ENCODE peak calls at places on chromosomes 1 and 21, in nine cellular contexts. F is ovary, X is A549, C is gastrocnemius medialis, B is GM12892, G is IMR-90, R is esophagus squamous epithelium, D is adrenal gland, U is GM12891. L is an unnamed sample.

GRCh38 chr1:94646151-94646643 is 104.6 kb upstream of the F3 start:
- DNase-seq in D (no peak), G (peak), X (no peak), C (no peak), F (no peak), R (no peak), U (no peak), B (no peak), L (no peak)

GRCh38 chr1:71641013-71641412 is 560.2 kb upstream of the ZRANB2 start:
- DNase-seq in R (no peak), B (no peak), X (no peak), U (no peak), F (no peak), C (no peak), G (no peak), D (no peak), L (no peak)

GRCh38 chr1:51989582-51990477 is 670 bp downstream of the RAB3B start:
- DNase-seq in U (no peak), G (no peak), R (no peak), B (no peak), F (no peak), D (no peak), C (no peak), X (no peak), L (no peak)

GRCh38 chr21:33299181-33299752 is 25.5 kb upstream of the IFNAR1 start:
- DNase-seq in F (no peak), C (no peak), D (no peak), B (peak), R (no peak), U (peak), X (no peak), G (no peak), L (no peak)

GRCh38 chr1:60146884-60147283 is 73.3 kb upstream of the C1orf87 start:
- DNase-seq in X (no peak), R (no peak), G (no peak), F (no peak), U (no peak), D (no peak), B (no peak), C (no peak), L (no peak)

GRCh38 chr1:25608488-25609178 is 8.0 kb upstream of the MAN1C1 start:
- DNase-seq in D (peak), C (peak), B (peak), U (peak), X (peak), R (no peak), F (peak), G (peak), L (no peak)

GRCh38 chr1:103108525-103109150 is 316 bp upstream of the COL11A1 start:
- DNase-seq in X (peak), B (no peak), D (peak), F (no peak), C (no peak), R (no peak), U (no peak), G (no peak), L (no peak)

GRCh38 chr1:225378880-225379279 is 49.0 kb downstream of the LBR start:
- DNase-seq in B (no peak), X (peak), G (peak), U (no peak), R (no peak), C (no peak), D (no peak), F (no peak), L (no peak)

GRCh38 chr1:225652726-225653462 is at the start of gene ENAH:
- DNase-seq in X (peak), B (peak), U (peak), G (peak), C (peak), F (peak), R (no peak), D (peak), L (peak)

GRCh38 chr1:227437495-227438008 is 119.3 kb upstream of the CDC42BPA start:
- DNase-seq in R (no peak), C (no peak), D (no peak), G (peak), X (peak), U (no peak), F (no peak), B (no peak), L (peak)

GRCh38 chr1:61352845-61353435 is 270.6 kb downstream of the NFIA start:
- DNase-seq in U (no peak), F (no peak), D (no peak), G (no peak), C (no peak), B (no peak), X (no peak), R (no peak), L (no peak)

GRCh38 chr1:154760469-154760933 is 109.6 kb downstream of the KCNN3 start:
- DNase-seq in B (peak), C (no peak), D (no peak), G (no peak), R (no peak), X (peak), U (peak), F (peak), L (peak)

GRCh38 chr1:200037904-200038644 is 10.6 kb downstream of the NR5A2 start:
- DNase-seq in X (no peak), B (no peak), C (no peak), F (no peak), D (no peak), G (no peak), R (no peak), U (no peak), L (no peak)

GRCh38 chr1:171081220-171081993 is 9.3 kb upstream of the FMO3 start:
- DNase-seq in B (no peak), R (no peak), U (no peak), G (peak), C (no peak), D (no peak), F (no peak), X (peak), L (no peak)

GRCh38 chr1:1543706-1544099 is 3.3 kb upstream of the TMEM240 start:
- DNase-seq in U (no peak), R (no peak), B (no peak), G (no peak), D (peak), C (peak), F (no peak), X (no peak), L (no peak)

GRCh38 chr1:85174492-85174891 is 26.3 kb downstream of the SYDE2 start:
- DNase-seq in G (peak), R (no peak), B (no peak), C (no peak), F (no peak), D (no peak), X (no peak), U (no peak), L (no peak)

GRCh38 chr1:182721525-182721924 is 37.1 kb upstream of the RGS8 start:
- DNase-seq in G (no peak), R (no peak), U (no peak), B (no peak), F (no peak), X (no peak), C (no peak), D (no peak), L (no peak)

GRCh38 chr21:26814374-26814773 is 30.8 kb downstream of the ADAMTS1 start:
- DNase-seq in X (no peak), C (no peak), D (no peak), G (peak), U (no peak), B (no peak), F (no peak), R (no peak), L (no peak)

GRCh38 chr1:182633657-182634281 is 29.6 kb upstream of the RGS16 start:
- DNase-seq in G (no peak), D (no peak), X (no peak), F (no peak), U (no peak), B (no peak), C (no peak), R (no peak), L (no peak)

GRCh38 chr1:161838362-161838761 is 72.2 kb downstream of the ATF6 start:
- DNase-seq in U (no peak), D (peak), C (peak), G (no peak), F (peak), B (no peak), X (no peak), R (no peak), L (no peak)

GRCh38 chr1:201516511-201517127 is 9.7 kb upstream of the CSRP1 start:
- DNase-seq in C (no peak), G (no peak), F (no peak), X (no peak), R (no peak), U (no peak), D (no peak), B (no peak), L (no peak)

GRCh38 chr1:40622936-40623629 is 42.4 kb downstream of the RIMS3 start:
- DNase-seq in R (no peak), C (no peak), X (no peak), D (no peak), F (no peak), B (no peak), U (no peak), G (no peak), L (no peak)

GRCh38 chr1:155979525-155980343 is 1.4 kb upstream of the ARHGEF2 start:
- DNase-seq in C (peak), D (no peak), G (no peak), U (no peak), X (no peak), B (no peak), R (no peak), F (no peak), L (peak)

GRCh38 chr21:39141502-39141901 is 41.7 kb downstream of the PSMG1 start:
- DNase-seq in C (no peak), F (no peak), R (no peak), D (no peak), B (no peak), G (peak), X (no peak), U (no peak), L (no peak)

GRCh38 chr21:39132248-39132647 is 51.0 kb downstream of the PSMG1 start:
- DNase-seq in G (peak), U (no peak), X (no peak), B (no peak), D (no peak), C (no peak), F (no peak), R (no peak), L (no peak)

GRCh38 chr21:39134288-39134810 is 48.9 kb downstream of the PSMG1 start:
- DNase-seq in C (no peak), G (no peak), U (no peak), F (no peak), D (no peak), B (no peak), X (no peak), R (no peak), L (no peak)

GRCh38 chr21:39136711-39137110 is 46.5 kb downstream of the PSMG1 start:
- DNase-seq in C (no peak), F (no peak), B (no peak), R (no peak), U (no peak), G (peak), X (no peak), D (no peak), L (no peak)

DNA sequence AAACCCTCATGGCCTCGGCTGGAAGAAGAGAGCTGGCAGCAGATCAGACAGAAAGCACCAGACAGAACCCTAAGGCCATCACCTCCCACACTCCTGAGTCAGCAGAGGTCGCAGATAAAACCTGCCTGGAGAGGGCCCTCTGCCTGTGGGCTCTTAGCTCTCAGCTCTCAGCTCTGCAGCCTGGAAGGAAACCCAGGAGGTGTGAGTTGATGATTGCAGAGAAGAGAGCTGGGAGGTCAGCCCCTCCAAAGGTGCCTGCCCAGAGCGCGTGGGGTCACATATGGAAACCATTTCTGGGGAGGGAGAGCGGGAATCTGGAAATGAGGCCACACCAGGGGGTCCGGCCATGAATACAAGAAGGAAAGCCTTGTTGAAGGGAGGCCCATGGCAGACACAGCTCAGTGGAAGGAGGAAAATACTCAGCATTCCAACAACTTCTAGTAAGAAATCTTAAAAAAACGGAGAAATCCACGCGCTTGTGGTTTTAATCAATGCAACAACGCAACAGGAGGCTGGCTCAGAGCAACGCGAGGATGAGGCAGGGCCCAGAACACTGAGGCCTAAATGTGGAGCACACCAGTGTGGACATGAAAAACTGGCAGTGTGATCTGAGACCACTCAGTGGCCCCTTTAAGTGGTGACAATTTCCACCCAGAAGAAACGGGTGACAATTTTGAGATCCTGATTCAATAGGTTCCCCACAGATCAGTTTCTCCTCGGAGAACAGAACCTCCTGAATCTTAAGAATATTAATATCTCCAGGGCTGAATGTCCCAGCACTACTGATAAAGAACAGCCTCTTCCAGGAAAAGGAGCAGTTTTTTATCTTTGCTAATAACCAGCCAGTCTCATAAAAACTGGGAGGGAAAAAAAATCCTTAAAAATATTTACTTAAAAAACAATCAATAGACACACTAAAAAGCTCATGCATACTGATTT is 45.7 kb downstream of the PSMG1 start:
- DNase-seq in U (no peak), F (no peak), D (peak), C (no peak), R (no peak), B (no peak), G (peak), X (peak), L (peak)
- TF ChIP-seq POLR2A in U (no peak), F (no peak), D (no peak), C (no peak), R (no peak), B (no peak), G (no peak), X (no peak), L (no peak)

DNA sequence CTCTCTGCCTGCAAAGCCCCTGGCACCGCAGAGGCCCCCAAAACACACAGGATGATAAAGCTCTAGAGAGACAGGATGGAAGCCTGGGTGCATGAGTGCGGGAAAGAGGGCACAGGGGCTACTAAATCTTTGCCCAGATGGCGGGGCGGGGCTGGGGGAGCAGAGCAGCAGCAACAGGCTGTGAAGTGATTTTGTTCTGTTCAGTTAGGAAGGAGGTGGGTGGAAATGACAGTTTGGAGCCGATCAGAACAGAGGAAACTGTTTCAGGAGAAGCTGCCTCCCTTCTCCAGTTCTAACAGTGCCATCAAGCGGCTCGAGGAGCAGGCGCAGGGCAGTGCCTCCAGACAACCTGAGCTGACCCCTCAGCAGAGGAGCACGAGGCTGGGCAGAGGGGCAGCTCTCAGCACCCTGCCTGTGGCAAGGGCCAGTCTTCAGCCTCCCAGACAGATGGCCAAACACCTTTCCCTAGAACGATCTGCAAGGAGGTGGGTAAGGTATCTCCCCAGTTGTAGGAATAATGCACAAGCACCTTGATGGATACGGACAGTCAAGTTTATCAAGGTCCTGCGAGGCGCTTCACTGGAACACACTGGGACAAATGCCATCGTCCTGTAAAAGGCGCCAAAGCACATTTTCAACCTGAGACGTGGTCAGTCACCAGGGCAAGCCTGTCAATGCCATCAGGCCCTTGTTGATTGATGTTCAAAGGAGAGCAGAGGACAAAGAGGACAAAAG is 44.9 kb downstream of the TOMM20 start:
- DNase-seq in B (peak), C (peak), X (peak), G (peak), R (peak), D (peak), F (peak), U (no peak), L (peak)
- TF ChIP-seq POLR2A in B (no peak), C (no peak), X (no peak), G (peak), R (no peak), D (peak), F (peak), U (no peak), L (no peak)

GRCh38 chr1:160567858-160568682 is 11.2 kb downstream of the CD84 start:
- DNase-seq in B (no peak), U (no peak), R (no peak), D (no peak), F (no peak), X (no peak), C (peak), G (no peak), L (peak)
- TF ChIP-seq POLR2A in B (no peak), U (peak), R (no peak), D (no peak), F (no peak), X (no peak), C (no peak), G (no peak), L (no peak)

GRCh38 chr1:22100168-22100567 is 42.7 kb downstream of the WNT4 start:
- DNase-seq in C (no peak), D (no peak), F (no peak), X (no peak), R (no peak), B (no peak), G (no peak), U (no peak), L (no peak)
- TF ChIP-seq POLR2A in C (no peak), D (no peak), F (no peak), X (no peak), R (no peak), B (no peak), G (no peak), U (no peak), L (no peak)

GRCh38 chr1:53327183-53327941 is 508 bp downstream of the LRP8 start:
- DNase-seq in F (peak), B (no peak), X (peak), U (no peak), D (peak), R (no peak), C (no peak), G (peak), L (peak)

GRCh38 chr1:53324728-53325297 is 3.1 kb downstream of the LRP8 start:
- DNase-seq in X (no peak), C (no peak), U (no peak), B (no peak), F (no peak), G (peak), D (no peak), R (no peak), L (peak)

GRCh38 chr1:53325326-53326087 is 2.4 kb downstream of the LRP8 start:
- DNase-seq in B (no peak), F (no peak), R (no peak), X (no peak), G (no peak), C (no peak), U (no peak), D (no peak), L (peak)

GRCh38 chr1:53326598-53327182 is 1.2 kb downstream of the LRP8 start:
- DNase-seq in F (peak), D (no peak), R (no peak), X (no peak), C (no peak), U (peak), G (no peak), B (peak), L (no peak)

GRCh38 chr1:53326088-53326597 is 1.7 kb downstream of the LRP8 start:
- DNase-seq in X (peak), F (peak), U (peak), R (peak), G (peak), B (peak), C (peak), D (peak), L (peak)
- TF ChIP-seq POLR2A in X (peak), F (no peak), U (peak), R (no peak), G (peak), B (peak), C (no peak), D (peak), L (peak)

GRCh38 chr1:163315773-163316374 is 5.9 kb upstream of the NUF2 start:
- DNase-seq in F (peak), B (no peak), D (peak), U (no peak), G (peak), R (no peak), X (peak), C (no peak), L (peak)

GRCh38 chr1:163320891-163321290 is 863 bp upstream of the NUF2 start:
- DNase-seq in B (no peak), C (no peak), D (no peak), F (no peak), R (no peak), U (no peak), G (no peak), X (no peak), L (no peak)

DNA sequence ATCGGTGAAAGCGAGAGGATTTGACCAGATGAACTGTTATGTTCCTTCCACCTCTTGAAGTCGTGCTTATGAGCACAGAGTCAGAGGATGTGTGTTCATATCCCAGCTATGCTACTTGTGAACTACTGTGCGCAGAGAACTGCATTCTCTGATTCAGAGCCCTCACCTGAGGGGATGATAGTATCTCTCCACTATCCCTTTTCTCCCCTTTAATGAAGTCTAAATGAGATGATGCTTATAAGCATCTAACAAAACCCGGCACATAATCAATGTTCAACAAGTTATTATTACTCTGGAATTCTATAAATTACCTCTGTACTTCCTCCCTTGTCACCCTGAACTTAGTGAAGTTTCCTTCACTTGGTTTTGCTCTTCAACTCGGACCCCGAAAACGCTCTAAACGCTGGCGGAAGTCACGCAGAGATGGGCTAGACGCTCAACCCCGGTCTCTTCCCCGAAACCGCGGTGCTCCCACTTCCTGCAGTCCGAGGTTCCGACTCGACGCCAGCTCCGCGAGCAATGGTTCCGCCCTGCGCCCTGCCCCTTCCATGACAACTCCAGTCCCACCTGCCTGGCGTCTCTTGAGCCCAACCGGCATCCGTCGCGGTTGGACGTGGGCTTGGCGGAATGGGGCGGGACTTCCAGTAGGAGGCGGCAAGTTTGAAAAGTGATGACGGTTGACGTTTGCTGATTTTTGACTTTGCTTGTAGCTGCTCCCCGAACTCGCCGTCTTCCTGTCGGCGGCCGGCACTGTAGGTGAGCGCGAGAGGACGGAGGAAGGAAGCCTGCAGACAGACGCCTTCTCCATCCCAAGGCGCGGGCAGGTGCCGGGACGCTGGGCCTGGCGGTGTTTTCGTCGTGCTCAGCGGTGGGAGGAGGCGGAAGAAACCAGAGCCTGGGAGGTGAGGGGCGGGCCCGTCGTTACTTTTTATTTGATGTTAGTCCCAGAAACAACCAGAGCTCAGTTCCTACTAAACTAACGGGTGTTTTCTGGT is at the start of gene NUF2:
- DNase-seq in C (peak), F (peak), G (peak), B (peak), U (peak), D (peak), X (peak), R (peak), L (peak)
- TF ChIP-seq POLR2A in C (peak), F (peak), G (peak), B (peak), U (peak), D (peak), X (peak), R (peak), L (peak)

GRCh38 chr1:64744492-64745180 is at the start of gene RAVER2:
- DNase-seq in G (peak), C (peak), R (peak), B (peak), U (peak), D (peak), X (peak), F (peak), L (peak)
- TF ChIP-seq POLR2A in G (no peak), C (peak), R (no peak), B (no peak), U (no peak), D (peak), X (no peak), F (no peak), L (no peak)